ENCODE peak calls at places on chromosome 14, in four cellular contexts. One of them, this sample, is unnamed.
A peak's percentile ranks its signal among the peaks of the same experiment; 100 is the strongest.

GRCh38 chr14:81137316-81137715 is 83.4 kb downstream of the GTF2A1 start:
- DNase-seq in EH: peak; percentile 82
- DNase-seq in activated naive CD8-positive, alpha-beta T cell treated with anti-CD3 and anti-CD28 coated beads, Interleukin-2, amount 50 U/mL, for 24 hours: no peak
- DNase-seq in T-helper 2 cell: no peak
- DNase-seq in this sample: peak; percentile 79

GRCh38 chr14:74401504-74402241 is 24.3 kb downstream of the SYNDIG1L start:
- DNase-seq in EH: peak; percentile 15
- DNase-seq in activated naive CD8-positive, alpha-beta T cell treated with anti-CD3 and anti-CD28 coated beads, Interleukin-2, amount 50 U/mL, for 24 hours: peak; percentile 66
- DNase-seq in T-helper 2 cell: peak; percentile 69
- DNase-seq in this sample: peak; percentile 19

GRCh38 chr14:56211844-56212243 is 93.6 kb downstream of the PELI2 start:
- DNase-seq in EH: no peak
- DNase-seq in activated naive CD8-positive, alpha-beta T cell treated with anti-CD3 and anti-CD28 coated beads, Interleukin-2, amount 50 U/mL, for 24 hours: no peak
- DNase-seq in T-helper 2 cell: no peak
- DNase-seq in this sample: no peak

GRCh38 chr14:90049390-90049789 is 12.4 kb upstream of the KCNK13 start:
- DNase-seq in EH: peak; percentile 11
- DNase-seq in activated naive CD8-positive, alpha-beta T cell treated with anti-CD3 and anti-CD28 coated beads, Interleukin-2, amount 50 U/mL, for 24 hours: no peak
- DNase-seq in T-helper 2 cell: no peak
- DNase-seq in this sample: no peak

GRCh38 chr14:74911221-74911620 is 11.8 kb downstream of the RPS6KL1 start:
- DNase-seq in EH: no peak
- DNase-seq in activated naive CD8-positive, alpha-beta T cell treated with anti-CD3 and anti-CD28 coated beads, Interleukin-2, amount 50 U/mL, for 24 hours: no peak
- DNase-seq in T-helper 2 cell: no peak
- DNase-seq in this sample: no peak

GRCh38 chr14:104403421-104404220 is 175.9 kb upstream of the C14orf180 start:
- DNase-seq in EH: no peak
- DNase-seq in activated naive CD8-positive, alpha-beta T cell treated with anti-CD3 and anti-CD28 coated beads, Interleukin-2, amount 50 U/mL, for 24 hours: no peak
- DNase-seq in T-helper 2 cell: no peak
- DNase-seq in this sample: no peak

GRCh38 chr14:78593949-78594348 is 423.8 kb downstream of the NRXN3 start:
- DNase-seq in EH: no peak
- DNase-seq in activated naive CD8-positive, alpha-beta T cell treated with anti-CD3 and anti-CD28 coated beads, Interleukin-2, amount 50 U/mL, for 24 hours: no peak
- DNase-seq in T-helper 2 cell: no peak
- DNase-seq in this sample: no peak

GRCh38 chr14:96567289-96567899 is 65.2 kb downstream of the PAPOLA start:
- DNase-seq in EH: peak; percentile 52
- DNase-seq in activated naive CD8-positive, alpha-beta T cell treated with anti-CD3 and anti-CD28 coated beads, Interleukin-2, amount 50 U/mL, for 24 hours: no peak
- DNase-seq in T-helper 2 cell: peak; percentile 45
- DNase-seq in this sample: peak; percentile 41

GRCh38 chr14:101458536-101459391 is 102.5 kb upstream of the DIO3 start:
- DNase-seq in EH: no peak
- DNase-seq in activated naive CD8-positive, alpha-beta T cell treated with anti-CD3 and anti-CD28 coated beads, Interleukin-2, amount 50 U/mL, for 24 hours: no peak
- DNase-seq in T-helper 2 cell: no peak
- DNase-seq in this sample: no peak

GRCh38 chr14:58280954-58281787 is 17.2 kb upstream of the ARID4A start:
- DNase-seq in EH: peak; percentile 98
- DNase-seq in activated naive CD8-positive, alpha-beta T cell treated with anti-CD3 and anti-CD28 coated beads, Interleukin-2, amount 50 U/mL, for 24 hours: no peak
- DNase-seq in T-helper 2 cell: peak; percentile 70
- DNase-seq in this sample: peak; percentile 96

GRCh38 chr14:37551119-37551518 is 43.9 kb downstream of the FOXA1 start:
- DNase-seq in EH: no peak
- DNase-seq in activated naive CD8-positive, alpha-beta T cell treated with anti-CD3 and anti-CD28 coated beads, Interleukin-2, amount 50 U/mL, for 24 hours: no peak
- DNase-seq in T-helper 2 cell: no peak
- DNase-seq in this sample: no peak

GRCh38 chr14:74950795-74951442 is 4.5 kb downstream of the PGF start:
- DNase-seq in EH: peak; percentile 26
- DNase-seq in activated naive CD8-positive, alpha-beta T cell treated with anti-CD3 and anti-CD28 coated beads, Interleukin-2, amount 50 U/mL, for 24 hours: no peak
- DNase-seq in T-helper 2 cell: no peak
- DNase-seq in this sample: no peak

GRCh38 chr14:76919431-76919810 is 93.2 kb downstream of the LRRC74A start:
- DNase-seq in EH: no peak
- DNase-seq in activated naive CD8-positive, alpha-beta T cell treated with anti-CD3 and anti-CD28 coated beads, Interleukin-2, amount 50 U/mL, for 24 hours: no peak
- DNase-seq in T-helper 2 cell: no peak
- DNase-seq in this sample: peak; percentile 18

GRCh38 chr14:46197856-46198255 is 453.7 kb downstream of the RPL10L start:
- DNase-seq in EH: no peak
- DNase-seq in activated naive CD8-positive, alpha-beta T cell treated with anti-CD3 and anti-CD28 coated beads, Interleukin-2, amount 50 U/mL, for 24 hours: no peak
- DNase-seq in T-helper 2 cell: no peak
- DNase-seq in this sample: peak; percentile 16

GRCh38 chr14:51182166-51182565 is 57.9 kb upstream of the TMX1 start:
- DNase-seq in EH: peak; percentile 22
- DNase-seq in activated naive CD8-positive, alpha-beta T cell treated with anti-CD3 and anti-CD28 coated beads, Interleukin-2, amount 50 U/mL, for 24 hours: no peak
- DNase-seq in T-helper 2 cell: no peak
- DNase-seq in this sample: no peak

This sample was measured in EL.